ENCODE peak calls at places on chromosomes 1 and 21, in six cellular contexts. X, P, N, U, W and E are unnamed samples.

GRCh38 chr1:84603223-84603622 is 29.0 kb upstream of the CTBS start:
- DNase-seq in X (peak), P (peak), N (no peak), U (no peak), W (no peak), E (no peak)

GRCh38 chr1:41480204-41481108 is 4.0 kb downstream of the EDN2 start:
- DNase-seq in X (no peak), P (no peak), N (no peak), U (no peak), W (no peak), E (no peak)

GRCh38 chr1:24142546-24143431 is at the start of gene IL22RA1:
- DNase-seq in X (no peak), P (peak), N (no peak), U (no peak), W (peak), E (no peak)

GRCh38 chr1:156627313-156627880 is 8.2 kb downstream of the HAPLN2 start:
- DNase-seq in X (peak), P (peak), N (peak), U (peak), W (peak), E (no peak)

GRCh38 chr1:1208713-1209433 is 2.5 kb upstream of the TNFRSF18 start:
- DNase-seq in X (no peak), P (peak), N (no peak), U (no peak), W (no peak), E (no peak)

GRCh38 chr1:222994506-222995229 is 148.4 kb downstream of the TLR5 start:
- DNase-seq in X (peak), P (peak), N (peak), U (no peak), W (peak), E (no peak)

GRCh38 chr1:56506314-56506743 is 73.0 kb downstream of the PLPP3 start:
- DNase-seq in X (no peak), P (no peak), N (no peak), U (no peak), W (no peak), E (no peak)

GRCh38 chr1:178727014-178727895 is 2.2 kb downstream of the RALGPS2 start:
- DNase-seq in X (peak), P (no peak), N (peak), U (no peak), W (peak), E (peak)

GRCh38 chr21:26798856-26799751 is 46.1 kb downstream of the ADAMTS1 start:
- DNase-seq in X (no peak), P (peak), N (no peak), U (no peak), W (peak), E (no peak)

GRCh38 chr21:15408089-15408488 is 321.7 kb upstream of the USP25 start:
- DNase-seq in X (no peak), P (no peak), N (no peak), U (no peak), W (no peak), E (no peak)

GRCh38 chr1:25022361-25023189 is 92.5 kb upstream of the RUNX3 start:
- DNase-seq in X (peak), P (peak), N (peak), U (peak), W (peak), E (no peak)

GRCh38 chr1:204410764-204411450 is 710 bp downstream of the PPP1R15B start:
- DNase-seq in X (peak), P (peak), N (no peak), U (peak), W (peak), E (no peak)

GRCh38 chr1:36387141-36387949 is 1.6 kb upstream of the STK40 start:
- DNase-seq in X (peak), P (peak), N (peak), U (no peak), W (peak), E (peak)

GRCh38 chr1:212677136-212677535 is 22.5 kb downstream of the BATF3 start:
- DNase-seq in X (no peak), P (no peak), N (no peak), U (no peak), W (no peak), E (no peak)

GRCh38 chr1:167083066-167083682 is 7.0 kb downstream of the GPA33 start:
- DNase-seq in X (peak), P (no peak), N (peak), U (no peak), W (no peak), E (no peak)

GRCh38 chr21:18409579-18409978 is 6.0 kb upstream of the TMPRSS15 start:
- DNase-seq in X (no peak), P (no peak), N (no peak), U (no peak), W (no peak), E (no peak)

GRCh38 chr1:21517161-21517589 is 8.0 kb downstream of the ALPL start:
- DNase-seq in X (no peak), P (no peak), N (no peak), U (no peak), W (no peak), E (no peak)

GRCh38 chr1:50704126-50704525 is 255.9 kb downstream of the FAF1 start:
- DNase-seq in X (peak), P (peak), N (peak), U (no peak), W (peak), E (peak)

GRCh38 chr1:84103197-84103992 is 40.7 kb upstream of the PRKACB start:
- DNase-seq in X (peak), P (peak), N (peak), U (peak), W (peak), E (peak)

GRCh38 chr1:41379741-41380130 is 18.5 kb downstream of the FOXO6 start:
- DNase-seq in X (no peak), P (no peak), N (no peak), U (no peak), W (no peak), E (no peak)

GRCh38 chr1:248828845-248829244 is 3.1 kb upstream of the SH3BP5L start:
- DNase-seq in X (no peak), P (peak), N (peak), U (no peak), W (peak), E (no peak)

GRCh38 chr1:145926706-145927072 is 595 bp downstream of the RBM8A start:
- DNase-seq in X (no peak), P (no peak), N (no peak), U (no peak), W (no peak), E (no peak)

GRCh38 chr1:204198978-204199340 is 2.7 kb upstream of the KISS1 start:
- DNase-seq in X (peak), P (no peak), N (peak), U (no peak), W (no peak), E (no peak)

DNA sequence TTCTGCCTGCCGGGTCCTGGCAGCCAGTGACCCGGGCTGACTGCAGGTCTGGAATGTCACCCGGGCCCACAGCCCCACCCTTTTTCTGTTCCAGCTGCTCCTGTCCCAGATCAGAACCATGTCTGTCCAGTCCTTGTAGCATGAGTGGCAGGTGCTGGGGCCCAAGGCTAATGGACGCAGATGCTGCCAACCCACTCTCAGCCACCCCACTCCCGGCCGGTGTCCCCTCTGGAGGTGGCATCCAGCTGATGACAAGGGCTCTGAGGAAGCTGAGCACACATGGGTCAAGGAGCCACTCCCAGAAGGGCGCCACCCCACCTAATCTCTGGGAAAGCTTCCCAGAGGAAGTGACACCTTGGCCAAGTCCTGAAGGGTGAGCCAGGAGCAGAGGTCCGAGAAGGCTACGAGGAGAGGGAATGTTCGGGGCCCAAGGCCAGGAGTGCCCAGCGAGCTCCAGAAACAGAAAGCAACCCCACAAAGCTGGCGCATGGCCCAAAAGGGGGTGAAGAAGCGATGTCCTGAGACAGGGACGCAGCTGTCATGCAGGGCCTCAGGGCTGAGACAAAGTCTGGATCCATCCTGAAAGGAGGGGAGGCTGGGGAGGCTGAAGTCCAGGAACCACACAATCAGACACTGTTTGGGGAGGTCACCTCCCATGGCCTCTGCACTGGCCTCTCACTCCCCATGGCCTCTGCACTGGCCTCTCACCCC is 39.5 kb downstream of the ACOT7 start:
- DNase-seq in X (no peak), P (no peak), N (peak), U (no peak), W (no peak), E (no peak)
- H3K9ac ChIP-seq in X (no peak), P (no peak), N (no peak), U (no peak), W (no peak), E (peak)

GRCh38 chr1:8464377-8464776 is 146.5 kb downstream of the SLC45A1 start:
- DNase-seq in X (peak), P (no peak), N (peak), U (no peak), W (no peak), E (no peak)
- H2BK5ac ChIP-seq in X (no peak), P (peak), N (peak), U (no peak), W (no peak), E (no peak)

GRCh38 chr1:11719313-11720032 is 16.5 kb upstream of the AGTRAP start:
- DNase-seq in X (peak), P (peak), N (peak), U (peak), W (peak), E (peak)
- H3K9ac ChIP-seq in X (peak), P (no peak), N (no peak), U (no peak), W (peak), E (no peak)

GRCh38 chr1:71919812-71920509 is 362.4 kb downstream of the NEGR1 start:
- DNase-seq in X (peak), P (no peak), N (no peak), U (peak), W (no peak), E (no peak)

GRCh38 chr1:71918630-71919029 is 363.7 kb downstream of the NEGR1 start:
- DNase-seq in X (no peak), P (peak), N (no peak), U (no peak), W (no peak), E (no peak)

GRCh38 chr1:71916894-71917293 is 365.4 kb downstream of the NEGR1 start:
- DNase-seq in X (no peak), P (no peak), N (no peak), U (no peak), W (no peak), E (no peak)

GRCh38 chr1:71921935-71922559 is 360.3 kb downstream of the NEGR1 start:
- DNase-seq in X (no peak), P (no peak), N (no peak), U (no peak), W (no peak), E (no peak)

GRCh38 chr1:71921197-71921596 is 361.1 kb downstream of the NEGR1 start:
- DNase-seq in X (no peak), P (no peak), N (no peak), U (no peak), W (no peak), E (no peak)
- H2BK5ac ChIP-seq in X (no peak), P (no peak), N (no peak), U (no peak), W (no peak), E (no peak)

GRCh38 chr1:115670476-115671175 is 28.9 kb downstream of the VANGL1 start:
- DNase-seq in X (no peak), P (peak), N (no peak), U (no peak), W (no peak), E (no peak)

GRCh38 chr1:115671176-115672062 is 29.6 kb downstream of the VANGL1 start:
- DNase-seq in X (no peak), P (peak), N (no peak), U (no peak), W (no peak), E (no peak)

GRCh38 chr1:115669886-115670285 is 28.1 kb downstream of the VANGL1 start:
- DNase-seq in X (no peak), P (peak), N (no peak), U (no peak), W (no peak), E (no peak)

GRCh38 chr1:115668579-115668978 is 26.8 kb downstream of the VANGL1 start:
- DNase-seq in X (no peak), P (peak), N (no peak), U (no peak), W (peak), E (no peak)

DNA sequence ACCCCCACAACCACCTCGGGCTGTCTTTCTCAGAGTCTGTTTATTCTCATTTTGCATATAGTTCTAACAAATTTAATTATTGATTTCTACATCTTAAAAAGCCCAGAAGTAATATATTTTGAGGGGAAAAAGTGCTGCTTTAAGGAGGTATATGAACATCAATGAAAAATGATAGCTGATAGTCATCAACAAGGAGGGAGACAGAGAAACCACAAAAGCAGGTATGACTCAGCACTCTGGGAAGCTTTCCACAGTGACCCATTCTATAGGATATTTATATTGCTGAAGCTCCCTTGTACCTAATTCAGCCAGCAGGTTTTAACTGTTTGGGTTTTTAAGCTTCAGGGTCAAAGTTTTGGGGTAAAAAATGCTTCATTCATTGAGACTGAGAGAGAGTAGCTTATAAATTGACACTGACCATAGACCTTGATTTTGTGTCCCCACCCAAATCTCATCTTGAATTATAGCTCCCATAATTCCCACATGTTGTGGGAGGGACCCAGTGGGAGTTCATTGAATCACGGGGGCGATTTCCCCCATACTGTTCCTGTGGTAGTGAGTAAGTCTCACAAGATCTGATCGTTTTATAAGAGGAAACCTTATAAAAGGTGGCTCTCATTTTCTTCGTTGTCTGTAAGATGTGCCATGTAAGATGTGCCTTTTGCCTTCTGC is 27.4 kb downstream of the VANGL1 start:
- DNase-seq in X (peak), P (peak), N (peak), U (no peak), W (peak), E (no peak)
- H3K9ac ChIP-seq in X (no peak), P (no peak), N (no peak), U (no peak), W (no peak), E (no peak)

GRCh38 chr1:67685067-67685557 is at the start of gene GADD45A:
- DNase-seq in X (peak), P (peak), N (peak), U (peak), W (peak), E (peak)
- H2BK5ac ChIP-seq in X (peak), P (peak), N (peak), U (no peak), W (peak), E (peak)

DNA sequence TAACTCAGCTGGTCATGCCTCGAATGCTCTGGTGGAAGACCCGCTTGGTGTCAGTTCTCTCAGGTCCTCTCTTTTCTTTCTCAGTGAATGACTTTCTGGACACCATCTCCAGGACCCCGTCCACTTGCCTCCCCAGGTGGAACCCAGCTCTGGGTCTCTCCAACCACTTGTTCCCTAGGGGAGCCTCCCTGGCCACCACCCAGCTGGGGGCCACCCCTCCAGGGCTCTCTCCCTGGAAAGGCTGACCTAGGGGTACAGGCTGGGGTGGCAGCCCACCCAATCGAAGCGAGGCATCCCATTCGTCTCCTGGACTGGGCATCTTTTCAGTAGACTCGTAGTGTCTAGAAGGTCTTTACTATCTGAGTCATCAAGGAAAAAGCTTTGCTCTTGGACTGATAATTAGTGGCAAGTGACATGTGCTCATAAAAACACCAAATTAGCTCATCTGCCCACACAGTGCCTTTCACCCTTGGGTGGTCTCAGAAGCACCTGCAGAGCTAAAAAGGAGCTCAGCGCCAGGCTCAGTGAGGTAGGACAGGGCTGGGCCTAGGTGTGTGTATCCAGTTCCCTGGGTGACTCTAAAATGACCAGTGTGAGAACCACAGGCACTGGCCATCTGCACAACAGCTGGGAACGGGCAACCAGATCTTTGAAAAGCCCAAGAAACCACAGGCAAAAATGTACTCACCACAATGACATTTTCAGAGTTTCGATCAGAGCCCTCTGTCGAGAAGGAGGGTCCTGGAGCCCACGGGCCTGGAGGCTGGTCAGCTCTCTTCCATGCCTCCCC is 2.4 kb upstream of the PDXK start:
- DNase-seq in X (no peak), P (peak), N (no peak), U (no peak), W (peak), E (no peak)
- H3K9ac ChIP-seq in X (no peak), P (no peak), N (no peak), U (no peak), W (no peak), E (no peak)

GRCh38 chr1:14913475-14914155 is 239.9 kb upstream of the TMEM51 start:
- DNase-seq in X (no peak), P (no peak), N (no peak), U (no peak), W (no peak), E (no peak)
- H2BK5ac ChIP-seq in X (no peak), P (no peak), N (no peak), U (no peak), W (no peak), E (no peak)

GRCh38 chr1:176893625-176894352 is 270.7 kb downstream of the ASTN1 start:
- DNase-seq in X (no peak), P (no peak), N (no peak), U (no peak), W (no peak), E (no peak)

GRCh38 chr1:176903474-176903873 is 261.0 kb downstream of the ASTN1 start:
- DNase-seq in X (peak), P (peak), N (no peak), U (no peak), W (no peak), E (no peak)

GRCh38 chr1:176894450-176894849 is 270.1 kb downstream of the ASTN1 start:
- DNase-seq in X (no peak), P (no peak), N (no peak), U (no peak), W (no peak), E (no peak)

GRCh38 chr1:176896216-176896615 is 268.3 kb downstream of the ASTN1 start:
- DNase-seq in X (no peak), P (no peak), N (peak), U (no peak), W (no peak), E (no peak)

GRCh38 chr1:176897350-176898236 is 266.9 kb downstream of the ASTN1 start:
- DNase-seq in X (peak), P (peak), N (peak), U (peak), W (peak), E (peak)
- H3K9ac ChIP-seq in X (no peak), P (no peak), N (no peak), U (no peak), W (peak), E (no peak)

DNA sequence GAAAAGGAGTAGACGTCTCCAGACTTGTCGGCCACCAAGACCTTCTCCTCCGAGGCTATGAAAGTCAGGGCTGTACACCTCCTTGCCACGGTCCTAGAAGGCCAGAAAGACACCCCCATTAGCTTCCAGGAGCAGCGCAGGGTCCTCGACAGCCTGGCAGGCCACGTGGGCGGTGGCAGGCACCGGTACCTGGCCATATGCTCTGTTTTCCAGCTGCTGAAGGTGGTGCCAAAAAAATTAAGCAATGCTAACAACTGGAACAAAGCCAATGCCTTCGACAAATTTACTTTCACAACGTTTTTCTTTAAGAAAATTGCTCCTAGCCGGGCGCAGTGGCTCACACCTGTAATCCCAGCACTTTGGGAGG is 15.9 kb downstream of the WDR4 start:
- DNase-seq in X (no peak), P (no peak), N (no peak), U (no peak), W (no peak), E (no peak)
- H2BK5ac ChIP-seq in X (no peak), P (no peak), N (no peak), U (no peak), W (no peak), E (no peak)